ENCODE peak calls at places on chromosomes 12 and 14, in nine cellular contexts. G is AG04450; I is GM12865; A is endothelial cell of umbilical vein; S is tibial artery; O is CD4-positive, alpha-beta T cell; T is type B pancreatic cell; F is Caco-2; K is cardiac muscle cell. V is an unnamed sample.

GRCh38 chr14:105063041-105063440 is 2.2 kb downstream of the GPR132 start:
- DNase-seq in G (no peak), I (no peak), A (no peak), S (no peak), O (no peak), T (no peak), F (no peak), K (no peak), V (no peak)

GRCh38 chr12:47762850-47763440 is 4.3 kb upstream of the RAPGEF3 start:
- DNase-seq in G (no peak), I (no peak), A (no peak), S (no peak), O (no peak), T (no peak), F (no peak), K (no peak), V (no peak)

GRCh38 chr14:60723218-60724079 is 702 bp downstream of the SIX4 start:
- DNase-seq in G (no peak), I (peak), A (peak), S (peak), O (peak), T (peak), F (peak), K (peak), V (peak)

GRCh38 chr12:78406776-78407335 is 457.7 kb upstream of the SYT1 start:
- DNase-seq in G (no peak), I (peak), A (no peak), S (no peak), O (no peak), T (no peak), F (no peak), K (no peak), V (no peak)

GRCh38 chr14:33767721-33768457 is 183.0 kb downstream of the EGLN3 start:
- DNase-seq in G (no peak), I (no peak), A (peak), S (no peak), O (no peak), T (no peak), F (no peak), K (no peak), V (no peak)

GRCh38 chr12:95963104-95963503 is 20.0 kb downstream of the AMDHD1 start:
- DNase-seq in G (no peak), I (peak), A (no peak), S (no peak), O (no peak), T (no peak), F (peak), K (peak), V (peak)

GRCh38 chr14:92280554-92281262 is 42.3 kb upstream of the SLC24A4 start:
- DNase-seq in G (no peak), I (peak), A (no peak), S (no peak), O (no peak), T (no peak), F (no peak), K (no peak), V (no peak)

GRCh38 chr14:23005861-23006534 is 3.9 kb downstream of the C14orf93 start:
- DNase-seq in G (no peak), I (no peak), A (peak), S (no peak), O (no peak), T (no peak), F (no peak), K (no peak), V (no peak)

GRCh38 chr12:106098691-106099200 is 40.0 kb downstream of the NUAK1 start:
- DNase-seq in G (no peak), I (no peak), A (no peak), S (no peak), O (no peak), T (no peak), F (peak), K (no peak), V (no peak)

GRCh38 chr12:1918081-1918874 is at the start of gene CACNA2D4:
- DNase-seq in G (no peak), I (no peak), A (no peak), S (peak), O (no peak), T (no peak), F (no peak), K (no peak), V (no peak)
- TF ChIP-seq CTCF in G (no peak), I (no peak), A (no peak), S (no peak), O (no peak), T (no peak), F (no peak), K (no peak), V (no peak)

GRCh38 chr14:30908826-30909225 is 34.5 kb downstream of the COCH start:
- DNase-seq in G (no peak), I (no peak), A (no peak), S (no peak), O (no peak), T (no peak), F (no peak), K (no peak), V (no peak)

GRCh38 chr14:30907659-30908057 is 33.3 kb downstream of the COCH start:
- DNase-seq in G (no peak), I (no peak), A (no peak), S (no peak), O (no peak), T (no peak), F (no peak), K (no peak), V (no peak)

GRCh38 chr14:30903285-30904124 is 29.1 kb downstream of the COCH start:
- DNase-seq in G (no peak), I (no peak), A (no peak), S (no peak), O (no peak), T (no peak), F (no peak), K (no peak), V (no peak)

GRCh38 chr14:30906752-30907658 is 32.6 kb downstream of the COCH start:
- DNase-seq in G (no peak), I (peak), A (peak), S (no peak), O (no peak), T (no peak), F (no peak), K (no peak), V (no peak)
- TF ChIP-seq CTCF in G (peak), I (peak), A (no peak), S (no peak), O (no peak), T (peak), F (no peak), K (peak), V (peak)

GRCh38 chr12:122350444-122350843 is 72.0 kb downstream of the CLIP1 start:
- DNase-seq in G (peak), I (no peak), A (peak), S (peak), O (no peak), T (no peak), F (no peak), K (no peak), V (no peak)
- TF ChIP-seq CTCF in G (peak), I (no peak), A (peak), S (peak), O (no peak), T (peak), F (no peak), K (peak), V (no peak)

GRCh38 chr14:46490150-46490769 is 161.3 kb downstream of the RPL10L start:
- DNase-seq in G (no peak), I (peak), A (peak), S (no peak), O (no peak), T (no peak), F (peak), K (peak), V (peak)
- TF ChIP-seq CTCF in G (no peak), I (peak), A (peak), S (no peak), O (no peak), T (peak), F (peak), K (peak), V (no peak)

GRCh38 chr12:8823565-8824300 is 1.3 kb downstream of the A2ML1 start:
- DNase-seq in G (no peak), I (peak), A (peak), S (no peak), O (no peak), T (no peak), F (peak), K (peak), V (peak)
- TF ChIP-seq CTCF in G (peak), I (peak), A (peak), S (peak), O (no peak), T (peak), F (peak), K (peak), V (no peak)

GRCh38 chr12:41264281-41264680 is 76.2 kb downstream of the PDZRN4 start:
- DNase-seq in G (no peak), I (no peak), A (peak), S (no peak), O (no peak), T (no peak), F (no peak), K (peak), V (no peak)
- TF ChIP-seq CTCF in G (peak), I (peak), A (peak), S (peak), O (peak), T (peak), F (peak), K (peak), V (no peak)

V was measured in Calu3.